ENCODE peak calls at places on chromosomes 6 and 20, in eight cellular contexts. One of them, this sample, is unnamed.

GRCh38 chr20:49279677-49280462 is 2.0 kb upstream of the ZNFX1 start:
- DNase-seq in SHP77: no peak
- DNase-seq in activated CD8-positive, alpha-beta memory T cell treated with anti-CD3 and anti-CD28 coated beads, Interleukin-2, amount 10 ng/mL, durations not matched to agents 7 days and 5 days: no peak
- DNase-seq in left kidney: no peak
- DNase-seq in activated naive CD4-positive, alpha-beta T cell treated with Interleukin-2 at 50 U/mL for 16 hours: no peak
- DNase-seq in activated CD4-positive, alpha-beta T cell treated with anti-CD3 and anti-CD28 coated beads, Interleukin-2, amount 50 U/mL, for 1 hour: no peak
- DNase-seq in T-cell: no peak
- DNase-seq in hippocampal formation: no peak
- DNase-seq in this sample: no peak

GRCh38 chr20:20713244-20713765 is 861 bp upstream of the RALGAPA2 start:
- DNase-seq in SHP77: no peak
- DNase-seq in activated CD8-positive, alpha-beta memory T cell treated with anti-CD3 and anti-CD28 coated beads, Interleukin-2, amount 10 ng/mL, durations not matched to agents 7 days and 5 days: no peak
- DNase-seq in left kidney: no peak
- DNase-seq in activated naive CD4-positive, alpha-beta T cell treated with Interleukin-2 at 50 U/mL for 16 hours: peak
- DNase-seq in activated CD4-positive, alpha-beta T cell treated with anti-CD3 and anti-CD28 coated beads, Interleukin-2, amount 50 U/mL, for 1 hour: no peak
- DNase-seq in T-cell: no peak
- DNase-seq in hippocampal formation: no peak
- DNase-seq in this sample: no peak

GRCh38 chr6:109853426-109853825 is 124.7 kb upstream of the GPR6 start:
- DNase-seq in SHP77: no peak
- DNase-seq in activated CD8-positive, alpha-beta memory T cell treated with anti-CD3 and anti-CD28 coated beads, Interleukin-2, amount 10 ng/mL, durations not matched to agents 7 days and 5 days: no peak
- DNase-seq in left kidney: no peak
- DNase-seq in activated naive CD4-positive, alpha-beta T cell treated with Interleukin-2 at 50 U/mL for 16 hours: no peak
- DNase-seq in activated CD4-positive, alpha-beta T cell treated with anti-CD3 and anti-CD28 coated beads, Interleukin-2, amount 50 U/mL, for 1 hour: no peak
- DNase-seq in T-cell: no peak
- DNase-seq in hippocampal formation: no peak
- DNase-seq in this sample: no peak

GRCh38 chr6:36590237-36590636 is 3.9 kb upstream of the SRSF3 start:
- DNase-seq in SHP77: no peak
- DNase-seq in activated CD8-positive, alpha-beta memory T cell treated with anti-CD3 and anti-CD28 coated beads, Interleukin-2, amount 10 ng/mL, durations not matched to agents 7 days and 5 days: no peak
- DNase-seq in left kidney: no peak
- DNase-seq in activated naive CD4-positive, alpha-beta T cell treated with Interleukin-2 at 50 U/mL for 16 hours: no peak
- DNase-seq in activated CD4-positive, alpha-beta T cell treated with anti-CD3 and anti-CD28 coated beads, Interleukin-2, amount 50 U/mL, for 1 hour: no peak
- DNase-seq in T-cell: no peak
- DNase-seq in hippocampal formation: no peak
- DNase-seq in this sample: no peak

GRCh38 chr6:100704941-100705340 is 176.2 kb downstream of the ASCC3 start:
- DNase-seq in SHP77: no peak
- DNase-seq in activated CD8-positive, alpha-beta memory T cell treated with anti-CD3 and anti-CD28 coated beads, Interleukin-2, amount 10 ng/mL, durations not matched to agents 7 days and 5 days: no peak
- DNase-seq in left kidney: no peak
- DNase-seq in activated naive CD4-positive, alpha-beta T cell treated with Interleukin-2 at 50 U/mL for 16 hours: no peak
- DNase-seq in activated CD4-positive, alpha-beta T cell treated with anti-CD3 and anti-CD28 coated beads, Interleukin-2, amount 50 U/mL, for 1 hour: no peak
- DNase-seq in T-cell: no peak
- DNase-seq in hippocampal formation: no peak
- DNase-seq in this sample: no peak

GRCh38 chr6:2665169-2666070 is 85.3 kb downstream of the MYLK4 start:
- DNase-seq in SHP77: no peak
- DNase-seq in activated CD8-positive, alpha-beta memory T cell treated with anti-CD3 and anti-CD28 coated beads, Interleukin-2, amount 10 ng/mL, durations not matched to agents 7 days and 5 days: no peak
- DNase-seq in left kidney: peak
- DNase-seq in activated naive CD4-positive, alpha-beta T cell treated with Interleukin-2 at 50 U/mL for 16 hours: no peak
- DNase-seq in activated CD4-positive, alpha-beta T cell treated with anti-CD3 and anti-CD28 coated beads, Interleukin-2, amount 50 U/mL, for 1 hour: no peak
- DNase-seq in T-cell: no peak
- DNase-seq in hippocampal formation: no peak
- DNase-seq in this sample: no peak

GRCh38 chr6:10154251-10154650 is 260.6 kb downstream of the TFAP2A start:
- DNase-seq in SHP77: no peak
- DNase-seq in activated CD8-positive, alpha-beta memory T cell treated with anti-CD3 and anti-CD28 coated beads, Interleukin-2, amount 10 ng/mL, durations not matched to agents 7 days and 5 days: no peak
- DNase-seq in left kidney: no peak
- DNase-seq in activated naive CD4-positive, alpha-beta T cell treated with Interleukin-2 at 50 U/mL for 16 hours: no peak
- DNase-seq in activated CD4-positive, alpha-beta T cell treated with anti-CD3 and anti-CD28 coated beads, Interleukin-2, amount 50 U/mL, for 1 hour: no peak
- DNase-seq in T-cell: no peak
- DNase-seq in hippocampal formation: no peak
- DNase-seq in this sample: peak

GRCh38 chr20:35629432-35630145 is 14.0 kb downstream of the SPAG4 start:
- DNase-seq in SHP77: no peak
- DNase-seq in activated CD8-positive, alpha-beta memory T cell treated with anti-CD3 and anti-CD28 coated beads, Interleukin-2, amount 10 ng/mL, durations not matched to agents 7 days and 5 days: peak
- DNase-seq in left kidney: no peak
- DNase-seq in activated naive CD4-positive, alpha-beta T cell treated with Interleukin-2 at 50 U/mL for 16 hours: no peak
- DNase-seq in activated CD4-positive, alpha-beta T cell treated with anti-CD3 and anti-CD28 coated beads, Interleukin-2, amount 50 U/mL, for 1 hour: no peak
- DNase-seq in T-cell: no peak
- DNase-seq in hippocampal formation: no peak
- DNase-seq in this sample: no peak

GRCh38 chr6:131854803-131855202 is 47.0 kb downstream of the ENPP1 start:
- DNase-seq in SHP77: no peak
- DNase-seq in activated CD8-positive, alpha-beta memory T cell treated with anti-CD3 and anti-CD28 coated beads, Interleukin-2, amount 10 ng/mL, durations not matched to agents 7 days and 5 days: no peak
- DNase-seq in left kidney: no peak
- DNase-seq in activated naive CD4-positive, alpha-beta T cell treated with Interleukin-2 at 50 U/mL for 16 hours: no peak
- DNase-seq in activated CD4-positive, alpha-beta T cell treated with anti-CD3 and anti-CD28 coated beads, Interleukin-2, amount 50 U/mL, for 1 hour: no peak
- DNase-seq in T-cell: no peak
- DNase-seq in hippocampal formation: no peak
- DNase-seq in this sample: no peak

GRCh38 chr6:106858653-106859092 is 115.9 kb downstream of the CD24 start:
- DNase-seq in SHP77: no peak
- DNase-seq in activated CD8-positive, alpha-beta memory T cell treated with anti-CD3 and anti-CD28 coated beads, Interleukin-2, amount 10 ng/mL, durations not matched to agents 7 days and 5 days: no peak
- DNase-seq in left kidney: no peak
- DNase-seq in activated naive CD4-positive, alpha-beta T cell treated with Interleukin-2 at 50 U/mL for 16 hours: no peak
- DNase-seq in activated CD4-positive, alpha-beta T cell treated with anti-CD3 and anti-CD28 coated beads, Interleukin-2, amount 50 U/mL, for 1 hour: no peak
- DNase-seq in T-cell: no peak
- DNase-seq in hippocampal formation: no peak
- DNase-seq in this sample: no peak

GRCh38 chr6:50708664-50709365 is 4.5 kb upstream of the TFAP2D start:
- DNase-seq in SHP77: no peak
- DNase-seq in activated CD8-positive, alpha-beta memory T cell treated with anti-CD3 and anti-CD28 coated beads, Interleukin-2, amount 10 ng/mL, durations not matched to agents 7 days and 5 days: no peak
- DNase-seq in left kidney: no peak
- DNase-seq in activated naive CD4-positive, alpha-beta T cell treated with Interleukin-2 at 50 U/mL for 16 hours: no peak
- DNase-seq in activated CD4-positive, alpha-beta T cell treated with anti-CD3 and anti-CD28 coated beads, Interleukin-2, amount 50 U/mL, for 1 hour: no peak
- DNase-seq in T-cell: no peak
- DNase-seq in hippocampal formation: no peak
- DNase-seq in this sample: no peak

GRCh38 chr6:65182681-65183080 is 524.3 kb downstream of the EYS start:
- DNase-seq in SHP77: no peak
- DNase-seq in activated CD8-positive, alpha-beta memory T cell treated with anti-CD3 and anti-CD28 coated beads, Interleukin-2, amount 10 ng/mL, durations not matched to agents 7 days and 5 days: no peak
- DNase-seq in left kidney: peak
- DNase-seq in activated naive CD4-positive, alpha-beta T cell treated with Interleukin-2 at 50 U/mL for 16 hours: no peak
- DNase-seq in activated CD4-positive, alpha-beta T cell treated with anti-CD3 and anti-CD28 coated beads, Interleukin-2, amount 50 U/mL, for 1 hour: no peak
- DNase-seq in T-cell: no peak
- DNase-seq in hippocampal formation: no peak
- DNase-seq in this sample: no peak

GRCh38 chr6:108633436-108633835 is 72.7 kb downstream of the FOXO3 start:
- DNase-seq in SHP77: no peak
- DNase-seq in activated CD8-positive, alpha-beta memory T cell treated with anti-CD3 and anti-CD28 coated beads, Interleukin-2, amount 10 ng/mL, durations not matched to agents 7 days and 5 days: no peak
- DNase-seq in left kidney: no peak
- DNase-seq in activated naive CD4-positive, alpha-beta T cell treated with Interleukin-2 at 50 U/mL for 16 hours: no peak
- DNase-seq in activated CD4-positive, alpha-beta T cell treated with anti-CD3 and anti-CD28 coated beads, Interleukin-2, amount 50 U/mL, for 1 hour: no peak
- DNase-seq in T-cell: no peak
- DNase-seq in hippocampal formation: no peak
- DNase-seq in this sample: no peak

GRCh38 chr6:26044140-26045045 is 42.8 kb upstream of the HFE start:
- DNase-seq in SHP77: no peak
- DNase-seq in activated CD8-positive, alpha-beta memory T cell treated with anti-CD3 and anti-CD28 coated beads, Interleukin-2, amount 10 ng/mL, durations not matched to agents 7 days and 5 days: peak
- DNase-seq in left kidney: peak
- DNase-seq in activated naive CD4-positive, alpha-beta T cell treated with Interleukin-2 at 50 U/mL for 16 hours: peak
- DNase-seq in activated CD4-positive, alpha-beta T cell treated with anti-CD3 and anti-CD28 coated beads, Interleukin-2, amount 50 U/mL, for 1 hour: peak
- DNase-seq in T-cell: peak
- DNase-seq in hippocampal formation: peak
- DNase-seq in this sample: no peak

GRCh38 chr6:121319112-121319553 is 15.1 kb downstream of the TBC1D32 start:
- DNase-seq in SHP77: no peak
- DNase-seq in activated CD8-positive, alpha-beta memory T cell treated with anti-CD3 and anti-CD28 coated beads, Interleukin-2, amount 10 ng/mL, durations not matched to agents 7 days and 5 days: no peak
- DNase-seq in left kidney: peak
- DNase-seq in activated naive CD4-positive, alpha-beta T cell treated with Interleukin-2 at 50 U/mL for 16 hours: no peak
- DNase-seq in activated CD4-positive, alpha-beta T cell treated with anti-CD3 and anti-CD28 coated beads, Interleukin-2, amount 50 U/mL, for 1 hour: no peak
- DNase-seq in T-cell: no peak
- DNase-seq in hippocampal formation: peak
- DNase-seq in this sample: no peak

GRCh38 chr20:51528263-51529026 is 14.1 kb downstream of the NFATC2 start:
- DNase-seq in SHP77: no peak
- DNase-seq in activated CD8-positive, alpha-beta memory T cell treated with anti-CD3 and anti-CD28 coated beads, Interleukin-2, amount 10 ng/mL, durations not matched to agents 7 days and 5 days: peak
- DNase-seq in left kidney: no peak
- DNase-seq in activated naive CD4-positive, alpha-beta T cell treated with Interleukin-2 at 50 U/mL for 16 hours: peak
- DNase-seq in activated CD4-positive, alpha-beta T cell treated with anti-CD3 and anti-CD28 coated beads, Interleukin-2, amount 50 U/mL, for 1 hour: peak
- DNase-seq in T-cell: peak
- DNase-seq in hippocampal formation: no peak
- DNase-seq in this sample: no peak

GRCh38 chr6:136067731-136068341 is 182.3 kb downstream of the MTFR2 start:
- DNase-seq in SHP77: no peak
- DNase-seq in activated CD8-positive, alpha-beta memory T cell treated with anti-CD3 and anti-CD28 coated beads, Interleukin-2, amount 10 ng/mL, durations not matched to agents 7 days and 5 days: no peak
- DNase-seq in left kidney: no peak
- DNase-seq in activated naive CD4-positive, alpha-beta T cell treated with Interleukin-2 at 50 U/mL for 16 hours: no peak
- DNase-seq in activated CD4-positive, alpha-beta T cell treated with anti-CD3 and anti-CD28 coated beads, Interleukin-2, amount 50 U/mL, for 1 hour: no peak
- DNase-seq in T-cell: no peak
- DNase-seq in hippocampal formation: no peak
- DNase-seq in this sample: no peak

GRCh38 chr6:133778414-133778813 is 110.5 kb upstream of the TCF21 start:
- DNase-seq in SHP77: no peak
- DNase-seq in activated CD8-positive, alpha-beta memory T cell treated with anti-CD3 and anti-CD28 coated beads, Interleukin-2, amount 10 ng/mL, durations not matched to agents 7 days and 5 days: no peak
- DNase-seq in left kidney: peak
- DNase-seq in activated naive CD4-positive, alpha-beta T cell treated with Interleukin-2 at 50 U/mL for 16 hours: no peak
- DNase-seq in activated CD4-positive, alpha-beta T cell treated with anti-CD3 and anti-CD28 coated beads, Interleukin-2, amount 50 U/mL, for 1 hour: no peak
- DNase-seq in T-cell: no peak
- DNase-seq in hippocampal formation: no peak
- DNase-seq in this sample: no peak

GRCh38 chr6:26205161-26205624 is 118.0 kb downstream of the HFE start:
- DNase-seq in SHP77: peak
- DNase-seq in activated CD8-positive, alpha-beta memory T cell treated with anti-CD3 and anti-CD28 coated beads, Interleukin-2, amount 10 ng/mL, durations not matched to agents 7 days and 5 days: peak
- DNase-seq in left kidney: peak
- DNase-seq in activated naive CD4-positive, alpha-beta T cell treated with Interleukin-2 at 50 U/mL for 16 hours: peak
- DNase-seq in activated CD4-positive, alpha-beta T cell treated with anti-CD3 and anti-CD28 coated beads, Interleukin-2, amount 50 U/mL, for 1 hour: peak
- DNase-seq in T-cell: peak
- DNase-seq in hippocampal formation: peak
- DNase-seq in this sample: peak

GRCh38 chr20:57573176-57573575 is 12.3 kb downstream of the PCK1 start:
- DNase-seq in SHP77: no peak
- DNase-seq in activated CD8-positive, alpha-beta memory T cell treated with anti-CD3 and anti-CD28 coated beads, Interleukin-2, amount 10 ng/mL, durations not matched to agents 7 days and 5 days: no peak
- DNase-seq in left kidney: no peak
- DNase-seq in activated naive CD4-positive, alpha-beta T cell treated with Interleukin-2 at 50 U/mL for 16 hours: no peak
- DNase-seq in activated CD4-positive, alpha-beta T cell treated with anti-CD3 and anti-CD28 coated beads, Interleukin-2, amount 50 U/mL, for 1 hour: no peak
- DNase-seq in T-cell: no peak
- DNase-seq in hippocampal formation: no peak
- DNase-seq in this sample: no peak

GRCh38 chr6:157055863-157056262 is 267.5 kb downstream of the TMEM242 start:
- DNase-seq in SHP77: no peak
- DNase-seq in activated CD8-positive, alpha-beta memory T cell treated with anti-CD3 and anti-CD28 coated beads, Interleukin-2, amount 10 ng/mL, durations not matched to agents 7 days and 5 days: no peak
- DNase-seq in left kidney: no peak
- DNase-seq in activated naive CD4-positive, alpha-beta T cell treated with Interleukin-2 at 50 U/mL for 16 hours: no peak
- DNase-seq in activated CD4-positive, alpha-beta T cell treated with anti-CD3 and anti-CD28 coated beads, Interleukin-2, amount 50 U/mL, for 1 hour: no peak
- DNase-seq in T-cell: no peak
- DNase-seq in hippocampal formation: no peak
- DNase-seq in this sample: no peak

GRCh38 chr6:115665310-115665709 is 395.4 kb downstream of the FRK start:
- DNase-seq in SHP77: no peak
- DNase-seq in activated CD8-positive, alpha-beta memory T cell treated with anti-CD3 and anti-CD28 coated beads, Interleukin-2, amount 10 ng/mL, durations not matched to agents 7 days and 5 days: no peak
- DNase-seq in left kidney: no peak
- DNase-seq in activated naive CD4-positive, alpha-beta T cell treated with Interleukin-2 at 50 U/mL for 16 hours: no peak
- DNase-seq in activated CD4-positive, alpha-beta T cell treated with anti-CD3 and anti-CD28 coated beads, Interleukin-2, amount 50 U/mL, for 1 hour: no peak
- DNase-seq in T-cell: no peak
- DNase-seq in hippocampal formation: no peak
- DNase-seq in this sample: no peak

GRCh38 chr20:1242530-1242929 is 16.7 kb downstream of the RAD21L1 start:
- DNase-seq in SHP77: no peak
- DNase-seq in activated CD8-positive, alpha-beta memory T cell treated with anti-CD3 and anti-CD28 coated beads, Interleukin-2, amount 10 ng/mL, durations not matched to agents 7 days and 5 days: no peak
- DNase-seq in left kidney: no peak
- DNase-seq in activated naive CD4-positive, alpha-beta T cell treated with Interleukin-2 at 50 U/mL for 16 hours: no peak
- DNase-seq in activated CD4-positive, alpha-beta T cell treated with anti-CD3 and anti-CD28 coated beads, Interleukin-2, amount 50 U/mL, for 1 hour: no peak
- DNase-seq in T-cell: no peak
- DNase-seq in hippocampal formation: no peak
- DNase-seq in this sample: no peak

GRCh38 chr6:169427856-169428255 is 174.2 kb upstream of the THBS2 start:
- DNase-seq in SHP77: no peak
- DNase-seq in activated CD8-positive, alpha-beta memory T cell treated with anti-CD3 and anti-CD28 coated beads, Interleukin-2, amount 10 ng/mL, durations not matched to agents 7 days and 5 days: no peak
- DNase-seq in left kidney: peak
- DNase-seq in activated naive CD4-positive, alpha-beta T cell treated with Interleukin-2 at 50 U/mL for 16 hours: no peak
- DNase-seq in activated CD4-positive, alpha-beta T cell treated with anti-CD3 and anti-CD28 coated beads, Interleukin-2, amount 50 U/mL, for 1 hour: no peak
- DNase-seq in T-cell: no peak
- DNase-seq in hippocampal formation: no peak
- DNase-seq in this sample: no peak

GRCh38 chr6:15761045-15761502 is 98.2 kb upstream of the DTNBP1 start:
- DNase-seq in SHP77: no peak
- DNase-seq in activated CD8-positive, alpha-beta memory T cell treated with anti-CD3 and anti-CD28 coated beads, Interleukin-2, amount 10 ng/mL, durations not matched to agents 7 days and 5 days: no peak
- DNase-seq in left kidney: no peak
- DNase-seq in activated naive CD4-positive, alpha-beta T cell treated with Interleukin-2 at 50 U/mL for 16 hours: no peak
- DNase-seq in activated CD4-positive, alpha-beta T cell treated with anti-CD3 and anti-CD28 coated beads, Interleukin-2, amount 50 U/mL, for 1 hour: no peak
- DNase-seq in T-cell: no peak
- DNase-seq in hippocampal formation: no peak
- DNase-seq in this sample: no peak

GRCh38 chr20:925516-925915 is 9.4 kb upstream of the ANGPT4 start:
- DNase-seq in SHP77: no peak
- DNase-seq in activated CD8-positive, alpha-beta memory T cell treated with anti-CD3 and anti-CD28 coated beads, Interleukin-2, amount 10 ng/mL, durations not matched to agents 7 days and 5 days: no peak
- DNase-seq in left kidney: no peak
- DNase-seq in activated naive CD4-positive, alpha-beta T cell treated with Interleukin-2 at 50 U/mL for 16 hours: no peak
- DNase-seq in activated CD4-positive, alpha-beta T cell treated with anti-CD3 and anti-CD28 coated beads, Interleukin-2, amount 50 U/mL, for 1 hour: no peak
- DNase-seq in T-cell: no peak
- DNase-seq in hippocampal formation: no peak
- DNase-seq in this sample: no peak

GRCh38 chr20:3696200-3696599 is 14.4 kb upstream of the ADAM33 start:
- DNase-seq in SHP77: no peak
- DNase-seq in activated CD8-positive, alpha-beta memory T cell treated with anti-CD3 and anti-CD28 coated beads, Interleukin-2, amount 10 ng/mL, durations not matched to agents 7 days and 5 days: no peak
- DNase-seq in left kidney: no peak
- DNase-seq in activated naive CD4-positive, alpha-beta T cell treated with Interleukin-2 at 50 U/mL for 16 hours: no peak
- DNase-seq in activated CD4-positive, alpha-beta T cell treated with anti-CD3 and anti-CD28 coated beads, Interleukin-2, amount 50 U/mL, for 1 hour: no peak
- DNase-seq in T-cell: no peak
- DNase-seq in hippocampal formation: no peak
- DNase-seq in this sample: no peak

GRCh38 chr20:49914310-49915117 is 815 bp downstream of the SPATA2 start:
- DNase-seq in SHP77: no peak
- DNase-seq in activated CD8-positive, alpha-beta memory T cell treated with anti-CD3 and anti-CD28 coated beads, Interleukin-2, amount 10 ng/mL, durations not matched to agents 7 days and 5 days: peak
- DNase-seq in left kidney: no peak
- DNase-seq in activated naive CD4-positive, alpha-beta T cell treated with Interleukin-2 at 50 U/mL for 16 hours: no peak
- DNase-seq in activated CD4-positive, alpha-beta T cell treated with anti-CD3 and anti-CD28 coated beads, Interleukin-2, amount 50 U/mL, for 1 hour: no peak
- DNase-seq in T-cell: no peak
- DNase-seq in hippocampal formation: no peak
- DNase-seq in this sample: no peak

GRCh38 chr20:57514273-57514751 is 10.6 kb downstream of the CTCFL start:
- DNase-seq in SHP77: peak
- DNase-seq in activated CD8-positive, alpha-beta memory T cell treated with anti-CD3 and anti-CD28 coated beads, Interleukin-2, amount 10 ng/mL, durations not matched to agents 7 days and 5 days: no peak
- DNase-seq in left kidney: peak
- DNase-seq in activated naive CD4-positive, alpha-beta T cell treated with Interleukin-2 at 50 U/mL for 16 hours: no peak
- DNase-seq in activated CD4-positive, alpha-beta T cell treated with anti-CD3 and anti-CD28 coated beads, Interleukin-2, amount 50 U/mL, for 1 hour: peak
- DNase-seq in T-cell: no peak
- DNase-seq in hippocampal formation: peak
- DNase-seq in this sample: peak

GRCh38 chr6:158895661-158896060 is 76.5 kb upstream of the EZR start:
- DNase-seq in SHP77: no peak
- DNase-seq in activated CD8-positive, alpha-beta memory T cell treated with anti-CD3 and anti-CD28 coated beads, Interleukin-2, amount 10 ng/mL, durations not matched to agents 7 days and 5 days: no peak
- DNase-seq in left kidney: no peak
- DNase-seq in activated naive CD4-positive, alpha-beta T cell treated with Interleukin-2 at 50 U/mL for 16 hours: no peak
- DNase-seq in activated CD4-positive, alpha-beta T cell treated with anti-CD3 and anti-CD28 coated beads, Interleukin-2, amount 50 U/mL, for 1 hour: no peak
- DNase-seq in T-cell: no peak
- DNase-seq in hippocampal formation: no peak
- DNase-seq in this sample: no peak

This sample was measured in NCI-H2081.